ENCODE peak calls at places on chromosomes 7 and 10, in five cellular contexts. P, S, F, H and I are unnamed samples.

GRCh38 chr7:1140481-1141104 is 19.4 kb downstream of the ZFAND2A start:
- DNase-seq in P (no peak), S (no peak), F (no peak), H (no peak), I (peak; percentile 19)

GRCh38 chr10:132447446-132448247 is 50.6 kb downstream of the PWWP2B start:
- DNase-seq in P (peak; percentile 72), S (peak; percentile 37), F (peak; percentile 57), H (peak; percentile 80), I (peak; percentile 74)

GRCh38 chr7:73567140-73567539 is 9.7 kb upstream of the BCL7B start:
- DNase-seq in P (no peak), S (no peak), F (no peak), H (no peak), I (no peak)

GRCh38 chr10:123645615-123646014 is 20.5 kb upstream of the GPR26 start:
- DNase-seq in P (no peak), S (no peak), F (no peak), H (no peak), I (peak; percentile 12)

GRCh38 chr10:97914837-97915211 is 65.2 kb downstream of the GOLGA7B start:
- DNase-seq in P (peak; percentile 50), S (peak; percentile 2), F (peak; percentile 74), H (peak; percentile 90), I (peak; percentile 80)

GRCh38 chr10:102791754-102792153 is 45.5 kb downstream of the CYP17A1 start:
- DNase-seq in P (no peak), S (no peak), F (no peak), H (no peak), I (no peak)

GRCh38 chr7:115851291-115851690 is 179.3 kb downstream of the TFEC start:
- DNase-seq in P (no peak), S (peak; percentile 19), F (no peak), H (peak; percentile 53), I (no peak)

GRCh38 chr7:85924062-85924461 is 719.6 kb upstream of the GRM3 start:
- DNase-seq in P (no peak), S (no peak), F (no peak), H (no peak), I (no peak)

GRCh38 chr10:11719496-11719895 is 22.7 kb upstream of the ECHDC3 start:
- DNase-seq in P (no peak), S (no peak), F (no peak), H (no peak), I (no peak)

GRCh38 chr7:92546856-92547497 is 18.4 kb downstream of the RBM48 start:
- DNase-seq in P (no peak), S (no peak), F (no peak), H (no peak), I (no peak)

GRCh38 chr7:98360221-98361124 is 40.4 kb downstream of the BAIAP2L1 start:
- DNase-seq in P (no peak), S (no peak), F (no peak), H (peak; percentile 77), I (peak; percentile 82)

GRCh38 chr10:119305860-119306513 is 98.6 kb downstream of the GRK5 start:
- DNase-seq in P (peak; percentile 81), S (peak; percentile 93), F (peak; percentile 83), H (peak; percentile 77), I (no peak)

GRCh38 chr7:135690566-135690965 is 28.3 kb downstream of the STMP1 start:
- DNase-seq in P (no peak), S (peak; percentile 49), F (no peak), H (no peak), I (no peak)

GRCh38 chr7:87013841-87014191 is 45.6 kb downstream of the ELAPOR2 start:
- DNase-seq in P (no peak), S (no peak), F (no peak), H (no peak), I (peak; percentile 4)

GRCh38 chr10:44352316-44353127 is 32.4 kb downstream of the CXCL12 start:
- DNase-seq in P (no peak), S (no peak), F (no peak), H (peak; percentile 32), I (no peak)

GRCh38 chr7:116777613-116778380 is 84.6 kb upstream of the CAPZA2 start:
- DNase-seq in P (no peak), S (no peak), F (no peak), H (no peak), I (no peak)

GRCh38 chr10:116669080-116669479 is 48.3 kb downstream of the PNLIPRP2 start:
- DNase-seq in P (no peak), S (no peak), F (no peak), H (no peak), I (no peak)

GRCh38 chr7:44801890-44802289 is 5.4 kb downstream of the PPIA start:
- DNase-seq in P (no peak), S (no peak), F (no peak), H (no peak), I (no peak)

GRCh38 chr10:77504870-77505257 is 132.7 kb downstream of the KCNMA1 start:
- DNase-seq in P (no peak), S (no peak), F (no peak), H (peak; percentile 71), I (peak; percentile 23)

GRCh38 chr7:4682621-4683042 is 537 bp downstream of the FOXK1 start:
- DNase-seq in P (peak; percentile 27), S (no peak), F (peak; percentile 31), H (peak; percentile 72), I (peak; percentile 56)

GRCh38 chr7:100077205-100077604 is 4.3 kb downstream of the ZNF3 start:
- DNase-seq in P (no peak), S (no peak), F (no peak), H (no peak), I (no peak)

GRCh38 chr7:27185013-27185707 is at the start of gene HOXA11:
- DNase-seq in P (no peak), S (peak; percentile 89), F (no peak), H (peak; percentile 85), I (peak; percentile 32)

GRCh38 chr10:113076949-113077348 is 126.9 kb downstream of the TCF7L2 start:
- DNase-seq in P (no peak), S (no peak), F (no peak), H (no peak), I (no peak)

GRCh38 chr7:95199779-95200558 is 124.4 kb downstream of the PON1 start:
- DNase-seq in P (no peak), S (no peak), F (no peak), H (peak; percentile 71), I (peak; percentile 48)

GRCh38 chr10:517236-517635 is 172.2 kb downstream of the DIP2C start:
- DNase-seq in P (no peak), S (no peak), F (no peak), H (no peak), I (no peak)

GRCh38 chr7:93622036-93622714 is 47.7 kb upstream of the CALCR start:
- DNase-seq in P (no peak), S (no peak), F (no peak), H (peak; percentile 39), I (peak; percentile 42)

GRCh38 chr10:78747366-78747955 is 321.3 kb upstream of the ZMIZ1 start:
- DNase-seq in P (no peak), S (no peak), F (no peak), H (peak; percentile 62), I (no peak)

GRCh38 chr10:78081292-78081691 is 47.6 kb downstream of the RPS24 start:
- DNase-seq in P (no peak), S (no peak), F (no peak), H (no peak), I (no peak)

GRCh38 chr7:128814496-128814895 is 15.7 kb upstream of the FLNC start:
- DNase-seq in P (no peak), S (no peak), F (no peak), H (no peak), I (no peak)